ENCODE peak calls at places on chromosomes 4 and X, in six cellular contexts. One of them, this sample, is unnamed.
A peak's percentile ranks its signal among the peaks of the same experiment; 100 is the strongest.

GRCh38 chr4:113692809-113693411 is 68.6 kb downstream of the CAMK2D start:
- DNase-seq in nephron progenitor cell: no peak
- DNase-seq in left ventricle myocardium inferior: no peak
- DNase-seq in breast epithelium: no peak
- DNase-seq in tibial nerve: no peak
- DNase-seq in fibroblast of pulmonary artery: no peak
- DNase-seq in this sample: no peak

GRCh38 chr4:75194180-75194579 is 261.3 kb downstream of the PARM1 start:
- DNase-seq in nephron progenitor cell: no peak
- DNase-seq in left ventricle myocardium inferior: no peak
- DNase-seq in breast epithelium: no peak
- DNase-seq in tibial nerve: no peak
- DNase-seq in fibroblast of pulmonary artery: no peak
- DNase-seq in this sample: no peak

GRCh38 chr4:22345055-22345454 is 170.8 kb downstream of the ADGRA3 start:
- DNase-seq in nephron progenitor cell: no peak
- DNase-seq in left ventricle myocardium inferior: no peak
- DNase-seq in breast epithelium: no peak
- DNase-seq in tibial nerve: no peak
- DNase-seq in fibroblast of pulmonary artery: no peak
- DNase-seq in this sample: no peak

GRCh38 chrX:71095971-71096701 is 485 bp downstream of the FOXO4 start:
- DNase-seq in nephron progenitor cell: peak; percentile 22
- DNase-seq in left ventricle myocardium inferior: no peak
- DNase-seq in breast epithelium: peak; percentile 56
- DNase-seq in tibial nerve: peak; percentile 23
- DNase-seq in fibroblast of pulmonary artery: no peak
- DNase-seq in this sample: no peak

GRCh38 chrX:40496728-40497127 is 84.0 kb upstream of the ATP6AP2 start:
- DNase-seq in nephron progenitor cell: no peak
- DNase-seq in left ventricle myocardium inferior: no peak
- DNase-seq in breast epithelium: no peak
- DNase-seq in tibial nerve: no peak
- DNase-seq in fibroblast of pulmonary artery: peak; percentile 17
- DNase-seq in this sample: no peak

GRCh38 chrX:142149919-142150318 is 55.2 kb downstream of the MAGEC2 start:
- DNase-seq in nephron progenitor cell: peak; percentile 18
- DNase-seq in left ventricle myocardium inferior: no peak
- DNase-seq in breast epithelium: no peak
- DNase-seq in tibial nerve: no peak
- DNase-seq in fibroblast of pulmonary artery: no peak
- DNase-seq in this sample: no peak

GRCh38 chrX:46722742-46723568 is 36.0 kb downstream of the SLC9A7 start:
- DNase-seq in nephron progenitor cell: no peak
- DNase-seq in left ventricle myocardium inferior: no peak
- DNase-seq in breast epithelium: no peak
- DNase-seq in tibial nerve: no peak
- DNase-seq in fibroblast of pulmonary artery: no peak
- DNase-seq in this sample: no peak

GRCh38 chr4:102469806-102470205 is 31.4 kb upstream of the NFKB1 start:
- DNase-seq in nephron progenitor cell: no peak
- DNase-seq in left ventricle myocardium inferior: no peak
- DNase-seq in breast epithelium: no peak
- DNase-seq in tibial nerve: no peak
- DNase-seq in fibroblast of pulmonary artery: no peak
- DNase-seq in this sample: no peak

GRCh38 chr4:185796176-185796575 is 15.8 kb downstream of the SORBS2 start:
- DNase-seq in nephron progenitor cell: no peak
- DNase-seq in left ventricle myocardium inferior: no peak
- DNase-seq in breast epithelium: no peak
- DNase-seq in tibial nerve: no peak
- DNase-seq in fibroblast of pulmonary artery: peak; percentile 37
- DNase-seq in this sample: no peak

DNA sequence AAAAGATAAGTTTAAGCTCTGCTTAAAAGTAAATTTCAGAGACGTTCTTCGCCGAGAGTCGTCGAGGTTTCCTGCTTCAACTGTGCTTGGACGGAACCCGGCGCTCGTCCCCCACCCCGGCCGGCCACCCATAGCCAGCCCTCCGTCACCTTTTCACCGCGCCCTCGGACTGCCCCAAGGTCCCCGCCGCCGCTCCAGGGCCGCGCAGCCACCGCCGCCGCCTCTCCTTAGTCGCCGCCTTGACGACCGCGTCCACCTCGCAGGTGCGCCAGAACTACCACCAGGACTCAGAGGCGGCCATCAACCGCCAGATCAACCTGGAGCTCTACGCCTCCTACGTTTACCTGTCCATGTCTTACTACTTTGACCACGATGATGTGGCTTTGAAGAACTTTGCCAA is 70.8 kb downstream of the FMR1NB start:
- DNase-seq in nephron progenitor cell: no peak
- DNase-seq in left ventricle myocardium inferior: no peak
- DNase-seq in breast epithelium: no peak
- DNase-seq in tibial nerve: no peak
- DNase-seq in fibroblast of pulmonary artery: no peak
- DNase-seq in this sample: no peak
- TF ChIP-seq CTCF in nephron progenitor cell: no peak
- TF ChIP-seq CTCF in left ventricle myocardium inferior: no peak
- TF ChIP-seq CTCF in breast epithelium: no peak
- TF ChIP-seq CTCF in tibial nerve: no peak
- TF ChIP-seq CTCF in fibroblast of pulmonary artery: no peak
- TF ChIP-seq CTCF in this sample: no peak

GRCh38 chrX:255923-256331 is 25.3 kb upstream of the PLCXD1 start:
- DNase-seq in nephron progenitor cell: no peak
- DNase-seq in left ventricle myocardium inferior: no peak
- DNase-seq in breast epithelium: no peak
- DNase-seq in tibial nerve: no peak
- DNase-seq in fibroblast of pulmonary artery: no peak
- DNase-seq in this sample: no peak
- TF ChIP-seq CTCF in nephron progenitor cell: no peak
- TF ChIP-seq CTCF in left ventricle myocardium inferior: no peak
- TF ChIP-seq CTCF in breast epithelium: no peak
- TF ChIP-seq CTCF in tibial nerve: no peak
- TF ChIP-seq CTCF in fibroblast of pulmonary artery: no peak
- TF ChIP-seq CTCF in this sample: no peak

DNA sequence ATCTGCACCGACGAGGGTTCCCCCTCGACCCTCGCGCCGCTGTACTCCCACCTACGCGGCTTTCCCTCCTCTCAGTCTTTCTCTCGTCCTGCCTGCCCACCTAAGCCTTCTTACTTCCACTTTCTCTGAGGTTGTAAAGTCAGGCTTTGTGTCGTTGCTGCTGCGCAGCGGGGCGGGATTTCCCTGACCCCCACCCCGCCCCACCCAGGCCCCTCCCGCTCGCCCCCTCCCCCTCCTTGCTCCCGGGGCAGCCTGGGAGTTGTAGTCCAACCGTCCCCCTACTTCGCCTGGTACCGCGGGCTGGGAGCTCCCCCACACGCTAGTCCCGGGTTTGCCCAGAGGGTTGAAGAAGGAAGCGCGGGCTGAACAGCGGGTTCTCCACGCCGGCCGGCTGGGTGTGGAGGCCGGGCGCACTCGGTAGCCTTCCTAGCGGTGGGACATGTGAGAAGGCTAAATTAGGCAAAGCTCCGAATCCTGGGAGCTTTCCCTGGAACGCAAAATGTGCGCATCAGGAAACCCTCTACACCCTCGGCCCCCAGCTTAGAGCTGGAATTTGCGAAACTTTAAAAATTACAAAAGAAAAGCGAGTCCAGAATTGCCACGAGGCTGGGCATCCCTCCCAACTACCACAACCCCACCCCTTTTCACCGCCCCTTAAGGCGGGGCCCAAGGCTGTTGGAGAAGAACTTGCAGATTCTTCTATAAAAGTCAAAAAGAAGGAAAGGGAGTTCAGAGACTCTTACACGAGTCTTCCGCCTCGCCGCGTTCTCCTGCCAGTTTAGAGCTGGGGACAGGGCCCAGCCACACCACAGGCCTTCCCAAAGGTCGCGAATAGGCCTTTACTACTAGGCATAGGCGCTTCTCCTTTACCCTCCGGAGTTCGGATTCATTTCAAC is at the start of gene ATP11C:
- DNase-seq in nephron progenitor cell: peak; percentile 76
- DNase-seq in left ventricle myocardium inferior: peak; percentile 81
- DNase-seq in breast epithelium: peak; percentile 76
- DNase-seq in tibial nerve: peak; percentile 65
- DNase-seq in fibroblast of pulmonary artery: peak; percentile 86
- DNase-seq in this sample: peak; percentile 65
- TF ChIP-seq CTCF in nephron progenitor cell: no peak
- TF ChIP-seq CTCF in left ventricle myocardium inferior: no peak
- TF ChIP-seq CTCF in breast epithelium: no peak
- TF ChIP-seq CTCF in tibial nerve: no peak
- TF ChIP-seq CTCF in fibroblast of pulmonary artery: no peak
- TF ChIP-seq CTCF in this sample: no peak

DNA sequence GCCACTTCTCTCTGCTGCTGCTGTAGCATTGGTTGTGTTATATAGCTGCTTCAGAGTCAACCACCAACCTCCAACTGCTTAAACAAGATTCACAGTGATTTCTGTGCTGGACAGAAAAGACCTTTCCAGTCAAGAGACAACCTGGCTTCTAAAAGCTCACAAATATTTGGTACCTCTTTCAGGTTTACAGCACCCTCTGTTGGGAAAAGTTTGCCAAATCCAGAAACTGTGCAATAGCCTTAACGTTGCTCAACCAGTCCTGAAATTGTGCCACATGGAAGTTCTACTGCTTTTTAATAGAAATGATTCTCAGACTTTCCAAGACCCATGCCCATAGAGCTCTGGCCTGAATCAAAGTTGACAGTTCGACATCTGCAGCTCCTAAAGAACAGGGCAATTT is 842.1 kb upstream of the HTR2C start:
- DNase-seq in nephron progenitor cell: peak; percentile 20
- DNase-seq in left ventricle myocardium inferior: no peak
- DNase-seq in breast epithelium: no peak
- DNase-seq in tibial nerve: no peak
- DNase-seq in fibroblast of pulmonary artery: peak; percentile 55
- DNase-seq in this sample: no peak
- TF ChIP-seq CTCF in nephron progenitor cell: peak; percentile 36
- TF ChIP-seq CTCF in left ventricle myocardium inferior: no peak
- TF ChIP-seq CTCF in breast epithelium: no peak
- TF ChIP-seq CTCF in tibial nerve: no peak
- TF ChIP-seq CTCF in fibroblast of pulmonary artery: peak; percentile 37
- TF ChIP-seq CTCF in this sample: no peak

DNA sequence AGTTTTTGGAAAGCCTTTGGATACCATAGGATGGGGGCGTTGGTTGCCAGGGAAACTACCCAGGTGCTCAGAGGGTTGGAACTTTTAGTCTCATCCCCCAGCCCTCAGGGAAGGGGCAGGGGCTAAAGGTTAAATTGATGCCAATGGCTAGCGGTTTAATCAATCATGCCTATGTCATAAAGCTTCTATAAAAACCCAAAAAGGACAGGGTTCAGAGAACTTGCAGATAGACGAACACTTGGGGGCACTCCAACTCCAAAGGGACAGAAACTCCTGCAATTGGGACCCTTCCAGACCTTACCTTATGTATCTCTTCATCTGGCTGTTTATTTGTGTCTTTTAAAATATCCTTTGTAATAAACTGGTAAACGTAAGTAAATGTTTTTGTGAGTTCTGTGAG is 30.0 kb upstream of the GPR173 start:
- DNase-seq in nephron progenitor cell: no peak
- DNase-seq in left ventricle myocardium inferior: no peak
- DNase-seq in breast epithelium: no peak
- DNase-seq in tibial nerve: no peak
- DNase-seq in fibroblast of pulmonary artery: no peak
- DNase-seq in this sample: no peak
- TF ChIP-seq CTCF in nephron progenitor cell: no peak
- TF ChIP-seq CTCF in left ventricle myocardium inferior: no peak
- TF ChIP-seq CTCF in breast epithelium: no peak
- TF ChIP-seq CTCF in tibial nerve: no peak
- TF ChIP-seq CTCF in fibroblast of pulmonary artery: peak; percentile 6
- TF ChIP-seq CTCF in this sample: no peak

GRCh38 chr4:5710065-5710961 is 688 bp upstream of the EVC start:
- DNase-seq in nephron progenitor cell: no peak
- DNase-seq in left ventricle myocardium inferior: no peak
- DNase-seq in breast epithelium: no peak
- DNase-seq in tibial nerve: no peak
- DNase-seq in fibroblast of pulmonary artery: no peak
- DNase-seq in this sample: no peak
- TF ChIP-seq CTCF in nephron progenitor cell: no peak
- TF ChIP-seq CTCF in left ventricle myocardium inferior: peak; percentile 31
- TF ChIP-seq CTCF in breast epithelium: peak; percentile 36
- TF ChIP-seq CTCF in tibial nerve: no peak
- TF ChIP-seq CTCF in fibroblast of pulmonary artery: peak; percentile 60
- TF ChIP-seq CTCF in this sample: no peak

DNA sequence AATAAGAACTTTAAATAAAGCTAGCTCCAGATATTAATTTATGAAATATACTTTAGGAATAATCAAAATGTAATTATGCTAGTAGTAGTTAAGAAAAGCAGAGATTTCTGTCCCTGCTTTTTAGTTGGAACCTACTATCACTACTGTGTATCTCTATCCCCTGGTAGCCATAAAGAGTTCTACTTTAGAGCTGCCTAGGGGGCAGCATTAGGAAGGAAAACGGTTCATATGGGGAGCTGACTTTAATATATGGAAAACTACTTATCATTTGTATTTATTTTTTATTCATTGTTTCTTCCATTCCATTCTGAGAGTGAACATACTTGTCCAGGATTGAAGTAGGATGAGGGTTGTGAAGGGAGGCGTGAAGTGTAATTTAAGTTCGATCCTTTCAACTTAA is 40.9 kb downstream of the CPEB2 start:
- DNase-seq in nephron progenitor cell: no peak
- DNase-seq in left ventricle myocardium inferior: no peak
- DNase-seq in breast epithelium: no peak
- DNase-seq in tibial nerve: no peak
- DNase-seq in fibroblast of pulmonary artery: no peak
- DNase-seq in this sample: no peak
- TF ChIP-seq CTCF in nephron progenitor cell: no peak
- TF ChIP-seq CTCF in left ventricle myocardium inferior: no peak
- TF ChIP-seq CTCF in breast epithelium: no peak
- TF ChIP-seq CTCF in tibial nerve: no peak
- TF ChIP-seq CTCF in fibroblast of pulmonary artery: peak; percentile 26
- TF ChIP-seq CTCF in this sample: no peak

DNA sequence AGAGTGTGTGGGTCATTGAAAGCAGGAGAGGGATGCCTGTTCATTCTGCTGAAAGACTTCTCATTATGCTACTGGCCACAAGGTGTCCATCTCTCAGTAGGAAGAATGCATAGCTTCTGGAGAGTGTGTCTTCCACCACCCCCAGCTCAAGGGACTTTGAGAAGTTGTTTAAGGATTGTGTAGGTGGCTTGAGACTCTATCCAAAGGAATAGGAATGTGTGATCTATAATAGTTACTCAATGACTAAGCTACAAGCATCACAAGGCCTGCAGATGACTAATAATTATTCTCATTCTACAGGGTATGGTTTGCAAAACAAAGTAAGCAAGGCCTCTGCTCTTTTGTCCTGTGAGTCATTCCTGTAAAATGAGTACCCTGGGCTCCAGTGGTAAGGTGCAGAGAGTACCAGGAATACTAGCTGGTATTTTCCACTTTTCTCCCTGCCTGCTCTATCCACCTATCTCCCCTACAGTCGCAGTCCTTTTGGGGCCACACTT is 279.8 kb upstream of the BOD1L1 start:
- DNase-seq in nephron progenitor cell: no peak
- DNase-seq in left ventricle myocardium inferior: no peak
- DNase-seq in breast epithelium: no peak
- DNase-seq in tibial nerve: no peak
- DNase-seq in fibroblast of pulmonary artery: peak; percentile 96
- DNase-seq in this sample: no peak
- TF ChIP-seq CTCF in nephron progenitor cell: no peak
- TF ChIP-seq CTCF in left ventricle myocardium inferior: peak; percentile 36
- TF ChIP-seq CTCF in breast epithelium: no peak
- TF ChIP-seq CTCF in tibial nerve: no peak
- TF ChIP-seq CTCF in fibroblast of pulmonary artery: peak; percentile 53
- TF ChIP-seq CTCF in this sample: no peak